ENCODE peak calls at places on chromosomes 11 and 22, in ten cellular contexts. One of them, this sample, is unnamed.

GRCh38 chr11:64211181-64211872 is 4.8 kb downstream of the FERMT3 start:
- DNase-seq in stimulated activated CD8-positive, alpha-beta memory T cell treated with anti-CD3 and anti-CD28 coated beads, Interleukin-2, amount 100 ng/mL, for 48 hours: no peak
- DNase-seq in Karpas-422: no peak
- DNase-seq in brain microvascular endothelial cell: no peak
- DNase-seq in caudate nucleus: no peak
- DNase-seq in activated CD4-positive, alpha-beta T cell treated with anti-CD3 and anti-CD28 coated beads, Interleukin-2, amount 50 U/mL, for 48 hours: no peak
- DNase-seq in iris pigment epithelial cell: no peak
- DNase-seq in stimulated activated CD4-positive, alpha-beta T cell treated with anti-CD3 and anti-CD28 coated beads, TNF-alpha, amount 100 ng/mL, for 24 hours: no peak
- DNase-seq in heart left ventricle: no peak
- DNase-seq in Calu3: no peak
- DNase-seq in this sample: no peak

GRCh38 chr22:35904332-35904692 is 124.3 kb downstream of the RBFOX2 start:
- DNase-seq in stimulated activated CD8-positive, alpha-beta memory T cell treated with anti-CD3 and anti-CD28 coated beads, Interleukin-2, amount 100 ng/mL, for 48 hours: no peak
- DNase-seq in iris pigment epithelial cell: no peak
- DNase-seq in heart left ventricle: no peak
- DNase-seq in stimulated activated CD4-positive, alpha-beta T cell treated with anti-CD3 and anti-CD28 coated beads, TNF-alpha, amount 100 ng/mL, for 24 hours: no peak
- DNase-seq in activated CD4-positive, alpha-beta T cell treated with anti-CD3 and anti-CD28 coated beads, Interleukin-2, amount 50 U/mL, for 48 hours: no peak
- DNase-seq in Karpas-422: no peak
- DNase-seq in Calu3: no peak
- DNase-seq in brain microvascular endothelial cell: no peak
- DNase-seq in caudate nucleus: no peak
- DNase-seq in this sample: no peak

GRCh38 chr11:14974021-14974698 is 2.0 kb upstream of the CALCA start:
- DNase-seq in Karpas-422: no peak
- DNase-seq in brain microvascular endothelial cell: no peak
- DNase-seq in Calu3: no peak
- DNase-seq in activated CD4-positive, alpha-beta T cell treated with anti-CD3 and anti-CD28 coated beads, Interleukin-2, amount 50 U/mL, for 48 hours: peak
- DNase-seq in caudate nucleus: no peak
- DNase-seq in stimulated activated CD8-positive, alpha-beta memory T cell treated with anti-CD3 and anti-CD28 coated beads, Interleukin-2, amount 100 ng/mL, for 48 hours: no peak
- DNase-seq in stimulated activated CD4-positive, alpha-beta T cell treated with anti-CD3 and anti-CD28 coated beads, TNF-alpha, amount 100 ng/mL, for 24 hours: no peak
- DNase-seq in heart left ventricle: no peak
- DNase-seq in iris pigment epithelial cell: no peak
- DNase-seq in this sample: no peak

GRCh38 chr11:122192634-122193245 is 76.7 kb upstream of the BLID start:
- DNase-seq in caudate nucleus: no peak
- DNase-seq in brain microvascular endothelial cell: no peak
- DNase-seq in heart left ventricle: no peak
- DNase-seq in stimulated activated CD4-positive, alpha-beta T cell treated with anti-CD3 and anti-CD28 coated beads, TNF-alpha, amount 100 ng/mL, for 24 hours: no peak
- DNase-seq in iris pigment epithelial cell: peak
- DNase-seq in activated CD4-positive, alpha-beta T cell treated with anti-CD3 and anti-CD28 coated beads, Interleukin-2, amount 50 U/mL, for 48 hours: no peak
- DNase-seq in stimulated activated CD8-positive, alpha-beta memory T cell treated with anti-CD3 and anti-CD28 coated beads, Interleukin-2, amount 100 ng/mL, for 48 hours: no peak
- DNase-seq in Calu3: no peak
- DNase-seq in Karpas-422: no peak
- DNase-seq in this sample: no peak

GRCh38 chr11:38365274-38365673 is 1767.2 kb upstream of the RAG2 start:
- DNase-seq in iris pigment epithelial cell: no peak
- DNase-seq in brain microvascular endothelial cell: no peak
- DNase-seq in heart left ventricle: no peak
- DNase-seq in caudate nucleus: no peak
- DNase-seq in stimulated activated CD8-positive, alpha-beta memory T cell treated with anti-CD3 and anti-CD28 coated beads, Interleukin-2, amount 100 ng/mL, for 48 hours: no peak
- DNase-seq in stimulated activated CD4-positive, alpha-beta T cell treated with anti-CD3 and anti-CD28 coated beads, TNF-alpha, amount 100 ng/mL, for 24 hours: no peak
- DNase-seq in Calu3: no peak
- DNase-seq in activated CD4-positive, alpha-beta T cell treated with anti-CD3 and anti-CD28 coated beads, Interleukin-2, amount 50 U/mL, for 48 hours: no peak
- DNase-seq in Karpas-422: no peak
- DNase-seq in this sample: no peak

GRCh38 chr11:68472778-68473177 is 12.2 kb downstream of the PPP6R3 start:
- DNase-seq in iris pigment epithelial cell: no peak
- DNase-seq in stimulated activated CD8-positive, alpha-beta memory T cell treated with anti-CD3 and anti-CD28 coated beads, Interleukin-2, amount 100 ng/mL, for 48 hours: no peak
- DNase-seq in Calu3: no peak
- DNase-seq in caudate nucleus: no peak
- DNase-seq in activated CD4-positive, alpha-beta T cell treated with anti-CD3 and anti-CD28 coated beads, Interleukin-2, amount 50 U/mL, for 48 hours: no peak
- DNase-seq in Karpas-422: no peak
- DNase-seq in stimulated activated CD4-positive, alpha-beta T cell treated with anti-CD3 and anti-CD28 coated beads, TNF-alpha, amount 100 ng/mL, for 24 hours: no peak
- DNase-seq in heart left ventricle: no peak
- DNase-seq in brain microvascular endothelial cell: no peak
- DNase-seq in this sample: no peak

GRCh38 chr11:1092919-1093318 is 18.2 kb downstream of the MUC2 start:
- DNase-seq in stimulated activated CD4-positive, alpha-beta T cell treated with anti-CD3 and anti-CD28 coated beads, TNF-alpha, amount 100 ng/mL, for 24 hours: no peak
- DNase-seq in stimulated activated CD8-positive, alpha-beta memory T cell treated with anti-CD3 and anti-CD28 coated beads, Interleukin-2, amount 100 ng/mL, for 48 hours: no peak
- DNase-seq in heart left ventricle: no peak
- DNase-seq in iris pigment epithelial cell: no peak
- DNase-seq in brain microvascular endothelial cell: no peak
- DNase-seq in Calu3: no peak
- DNase-seq in caudate nucleus: no peak
- DNase-seq in Karpas-422: no peak
- DNase-seq in activated CD4-positive, alpha-beta T cell treated with anti-CD3 and anti-CD28 coated beads, Interleukin-2, amount 50 U/mL, for 48 hours: no peak
- DNase-seq in this sample: no peak

GRCh38 chr22:31102441-31103081 is 4.8 kb downstream of the SELENOM start:
- DNase-seq in Calu3: peak
- DNase-seq in caudate nucleus: no peak
- DNase-seq in iris pigment epithelial cell: peak
- DNase-seq in Karpas-422: no peak
- DNase-seq in stimulated activated CD4-positive, alpha-beta T cell treated with anti-CD3 and anti-CD28 coated beads, TNF-alpha, amount 100 ng/mL, for 24 hours: no peak
- DNase-seq in stimulated activated CD8-positive, alpha-beta memory T cell treated with anti-CD3 and anti-CD28 coated beads, Interleukin-2, amount 100 ng/mL, for 48 hours: no peak
- DNase-seq in heart left ventricle: no peak
- DNase-seq in brain microvascular endothelial cell: peak
- DNase-seq in activated CD4-positive, alpha-beta T cell treated with anti-CD3 and anti-CD28 coated beads, Interleukin-2, amount 50 U/mL, for 48 hours: no peak
- DNase-seq in this sample: no peak

GRCh38 chr11:102615077-102615893 is 9.8 kb downstream of the MMP20 start:
- DNase-seq in stimulated activated CD8-positive, alpha-beta memory T cell treated with anti-CD3 and anti-CD28 coated beads, Interleukin-2, amount 100 ng/mL, for 48 hours: no peak
- DNase-seq in stimulated activated CD4-positive, alpha-beta T cell treated with anti-CD3 and anti-CD28 coated beads, TNF-alpha, amount 100 ng/mL, for 24 hours: no peak
- DNase-seq in Karpas-422: no peak
- DNase-seq in brain microvascular endothelial cell: no peak
- DNase-seq in caudate nucleus: no peak
- DNase-seq in activated CD4-positive, alpha-beta T cell treated with anti-CD3 and anti-CD28 coated beads, Interleukin-2, amount 50 U/mL, for 48 hours: no peak
- DNase-seq in iris pigment epithelial cell: no peak
- DNase-seq in Calu3: no peak
- DNase-seq in heart left ventricle: no peak
- DNase-seq in this sample: no peak

GRCh38 chr11:18384157-18384641 is 10.2 kb upstream of the LDHA start:
- DNase-seq in Calu3: peak
- DNase-seq in caudate nucleus: no peak
- DNase-seq in stimulated activated CD8-positive, alpha-beta memory T cell treated with anti-CD3 and anti-CD28 coated beads, Interleukin-2, amount 100 ng/mL, for 48 hours: no peak
- DNase-seq in heart left ventricle: peak
- DNase-seq in brain microvascular endothelial cell: peak
- DNase-seq in Karpas-422: no peak
- DNase-seq in activated CD4-positive, alpha-beta T cell treated with anti-CD3 and anti-CD28 coated beads, Interleukin-2, amount 50 U/mL, for 48 hours: no peak
- DNase-seq in iris pigment epithelial cell: peak
- DNase-seq in stimulated activated CD4-positive, alpha-beta T cell treated with anti-CD3 and anti-CD28 coated beads, TNF-alpha, amount 100 ng/mL, for 24 hours: no peak
- DNase-seq in this sample: no peak

GRCh38 chr11:124644426-124645280 is 22.0 kb downstream of the TBRG1 start:
- DNase-seq in caudate nucleus: peak
- DNase-seq in activated CD4-positive, alpha-beta T cell treated with anti-CD3 and anti-CD28 coated beads, Interleukin-2, amount 50 U/mL, for 48 hours: peak
- DNase-seq in stimulated activated CD8-positive, alpha-beta memory T cell treated with anti-CD3 and anti-CD28 coated beads, Interleukin-2, amount 100 ng/mL, for 48 hours: no peak
- DNase-seq in stimulated activated CD4-positive, alpha-beta T cell treated with anti-CD3 and anti-CD28 coated beads, TNF-alpha, amount 100 ng/mL, for 24 hours: peak
- DNase-seq in brain microvascular endothelial cell: peak
- DNase-seq in Karpas-422: no peak
- DNase-seq in Calu3: peak
- DNase-seq in heart left ventricle: peak
- DNase-seq in iris pigment epithelial cell: peak
- DNase-seq in this sample: no peak

GRCh38 chr11:2898366-2899079 is 12.9 kb upstream of the CDKN1C start:
- DNase-seq in iris pigment epithelial cell: peak
- DNase-seq in heart left ventricle: peak
- DNase-seq in activated CD4-positive, alpha-beta T cell treated with anti-CD3 and anti-CD28 coated beads, Interleukin-2, amount 50 U/mL, for 48 hours: peak
- DNase-seq in stimulated activated CD8-positive, alpha-beta memory T cell treated with anti-CD3 and anti-CD28 coated beads, Interleukin-2, amount 100 ng/mL, for 48 hours: peak
- DNase-seq in Calu3: peak
- DNase-seq in Karpas-422: no peak
- DNase-seq in caudate nucleus: no peak
- DNase-seq in stimulated activated CD4-positive, alpha-beta T cell treated with anti-CD3 and anti-CD28 coated beads, TNF-alpha, amount 100 ng/mL, for 24 hours: peak
- DNase-seq in brain microvascular endothelial cell: peak
- DNase-seq in this sample: no peak

GRCh38 chr11:57484141-57484710 is 23.9 kb downstream of the RTN4RL2 start:
- DNase-seq in heart left ventricle: no peak
- DNase-seq in stimulated activated CD4-positive, alpha-beta T cell treated with anti-CD3 and anti-CD28 coated beads, TNF-alpha, amount 100 ng/mL, for 24 hours: no peak
- DNase-seq in activated CD4-positive, alpha-beta T cell treated with anti-CD3 and anti-CD28 coated beads, Interleukin-2, amount 50 U/mL, for 48 hours: no peak
- DNase-seq in Calu3: no peak
- DNase-seq in stimulated activated CD8-positive, alpha-beta memory T cell treated with anti-CD3 and anti-CD28 coated beads, Interleukin-2, amount 100 ng/mL, for 48 hours: no peak
- DNase-seq in brain microvascular endothelial cell: no peak
- DNase-seq in iris pigment epithelial cell: no peak
- DNase-seq in caudate nucleus: no peak
- DNase-seq in Karpas-422: peak
- DNase-seq in this sample: no peak

GRCh38 chr11:58730507-58731089 is 1.1 kb downstream of the GLYAT start:
- DNase-seq in activated CD4-positive, alpha-beta T cell treated with anti-CD3 and anti-CD28 coated beads, Interleukin-2, amount 50 U/mL, for 48 hours: no peak
- DNase-seq in caudate nucleus: no peak
- DNase-seq in Karpas-422: no peak
- DNase-seq in stimulated activated CD4-positive, alpha-beta T cell treated with anti-CD3 and anti-CD28 coated beads, TNF-alpha, amount 100 ng/mL, for 24 hours: no peak
- DNase-seq in iris pigment epithelial cell: no peak
- DNase-seq in Calu3: no peak
- DNase-seq in brain microvascular endothelial cell: no peak
- DNase-seq in heart left ventricle: no peak
- DNase-seq in stimulated activated CD8-positive, alpha-beta memory T cell treated with anti-CD3 and anti-CD28 coated beads, Interleukin-2, amount 100 ng/mL, for 48 hours: no peak
- DNase-seq in this sample: no peak

GRCh38 chr11:99795999-99796398 is 775.2 kb downstream of the CNTN5 start:
- DNase-seq in stimulated activated CD4-positive, alpha-beta T cell treated with anti-CD3 and anti-CD28 coated beads, TNF-alpha, amount 100 ng/mL, for 24 hours: no peak
- DNase-seq in Karpas-422: no peak
- DNase-seq in stimulated activated CD8-positive, alpha-beta memory T cell treated with anti-CD3 and anti-CD28 coated beads, Interleukin-2, amount 100 ng/mL, for 48 hours: no peak
- DNase-seq in Calu3: no peak
- DNase-seq in caudate nucleus: no peak
- DNase-seq in heart left ventricle: no peak
- DNase-seq in brain microvascular endothelial cell: no peak
- DNase-seq in activated CD4-positive, alpha-beta T cell treated with anti-CD3 and anti-CD28 coated beads, Interleukin-2, amount 50 U/mL, for 48 hours: no peak
- DNase-seq in iris pigment epithelial cell: no peak
- DNase-seq in this sample: no peak

GRCh38 chr22:42799462-42800405 is 57.3 kb downstream of the ARFGAP3 start:
- DNase-seq in stimulated activated CD8-positive, alpha-beta memory T cell treated with anti-CD3 and anti-CD28 coated beads, Interleukin-2, amount 100 ng/mL, for 48 hours: no peak
- DNase-seq in heart left ventricle: no peak
- DNase-seq in Karpas-422: no peak
- DNase-seq in brain microvascular endothelial cell: no peak
- DNase-seq in caudate nucleus: no peak
- DNase-seq in activated CD4-positive, alpha-beta T cell treated with anti-CD3 and anti-CD28 coated beads, Interleukin-2, amount 50 U/mL, for 48 hours: no peak
- DNase-seq in iris pigment epithelial cell: no peak
- DNase-seq in Calu3: no peak
- DNase-seq in stimulated activated CD4-positive, alpha-beta T cell treated with anti-CD3 and anti-CD28 coated beads, TNF-alpha, amount 100 ng/mL, for 24 hours: no peak
- DNase-seq in this sample: no peak

GRCh38 chr11:55707029-55707428 is 45.0 kb downstream of the OR4C6 start:
- DNase-seq in iris pigment epithelial cell: peak
- DNase-seq in heart left ventricle: no peak
- DNase-seq in caudate nucleus: no peak
- DNase-seq in activated CD4-positive, alpha-beta T cell treated with anti-CD3 and anti-CD28 coated beads, Interleukin-2, amount 50 U/mL, for 48 hours: no peak
- DNase-seq in Calu3: peak
- DNase-seq in stimulated activated CD4-positive, alpha-beta T cell treated with anti-CD3 and anti-CD28 coated beads, TNF-alpha, amount 100 ng/mL, for 24 hours: no peak
- DNase-seq in stimulated activated CD8-positive, alpha-beta memory T cell treated with anti-CD3 and anti-CD28 coated beads, Interleukin-2, amount 100 ng/mL, for 48 hours: no peak
- DNase-seq in Karpas-422: peak
- DNase-seq in brain microvascular endothelial cell: peak
- DNase-seq in this sample: no peak

GRCh38 chr11:127056338-127056971 is 55.9 kb upstream of the KIRREL3 start:
- DNase-seq in activated CD4-positive, alpha-beta T cell treated with anti-CD3 and anti-CD28 coated beads, Interleukin-2, amount 50 U/mL, for 48 hours: no peak
- DNase-seq in caudate nucleus: no peak
- DNase-seq in Calu3: no peak
- DNase-seq in stimulated activated CD4-positive, alpha-beta T cell treated with anti-CD3 and anti-CD28 coated beads, TNF-alpha, amount 100 ng/mL, for 24 hours: no peak
- DNase-seq in Karpas-422: peak
- DNase-seq in heart left ventricle: no peak
- DNase-seq in stimulated activated CD8-positive, alpha-beta memory T cell treated with anti-CD3 and anti-CD28 coated beads, Interleukin-2, amount 100 ng/mL, for 48 hours: no peak
- DNase-seq in brain microvascular endothelial cell: no peak
- DNase-seq in iris pigment epithelial cell: no peak
- DNase-seq in this sample: no peak